ENCODE peak calls at places on chromosomes 1 and 21, in ten cellular contexts. T is prostate gland; G is effector memory CD4-positive, alpha-beta T cell; Z is endodermal cell; P is gastrocnemius medialis; L is left ventricle myocardium inferior; C is spleen; A is cardiac muscle cell; R is hepatocyte; F is A549. U is an unnamed sample.

GRCh38 chr1:75992312-75992711 is 60.1 kb upstream of the ASB17 start:
- DNase-seq in G (no peak), Z (no peak), A (no peak), T (no peak), R (no peak), P (no peak), L (no peak), F (no peak), C (no peak), U (no peak)

GRCh38 chr1:227546598-227547313 is 16.6 kb upstream of the ZNF678 start:
- DNase-seq in A (no peak), Z (no peak), G (no peak), F (no peak), C (peak), L (no peak), T (no peak), P (no peak), R (no peak), U (no peak)

GRCh38 chr21:38968887-38969543 is 163.3 kb downstream of the ETS2 start:
- DNase-seq in T (no peak), F (no peak), L (no peak), A (no peak), P (no peak), C (no peak), R (no peak), Z (no peak), G (no peak), U (no peak)

GRCh38 chr1:207974146-207974545 is 63.2 kb upstream of the CD34 start:
- DNase-seq in C (no peak), P (no peak), R (no peak), F (no peak), A (no peak), L (no peak), T (no peak), G (no peak), Z (no peak), U (no peak)

GRCh38 chr1:214552174-214552608 is 789 bp upstream of the PTPN14 start:
- DNase-seq in C (no peak), A (peak), P (no peak), G (no peak), F (peak), R (peak), Z (peak), L (peak), T (peak), U (peak)

GRCh38 chr1:48027533-48027835 is 30.3 kb upstream of the TRABD2B start:
- DNase-seq in C (no peak), Z (peak), A (no peak), F (no peak), T (no peak), L (no peak), G (no peak), R (no peak), P (no peak), U (no peak)

GRCh38 chr1:180527270-180527669 is 24.9 kb upstream of the ACBD6 start:
- DNase-seq in G (no peak), L (no peak), Z (no peak), F (peak), R (peak), C (no peak), T (no peak), P (no peak), A (peak), U (no peak)

GRCh38 chr1:67752306-67752705 is 67.3 kb downstream of the GADD45A start:
- DNase-seq in L (no peak), P (no peak), C (no peak), T (no peak), F (no peak), R (no peak), A (peak), Z (no peak), G (no peak), U (no peak)

GRCh38 chr1:93723733-93724270 is 42.2 kb upstream of the BCAR3 start:
- DNase-seq in R (no peak), L (no peak), G (no peak), P (no peak), C (no peak), T (no peak), F (no peak), A (no peak), Z (no peak), U (no peak)

GRCh38 chr1:81800741-81801031 is at the start of gene ADGRL2:
- DNase-seq in Z (peak), P (no peak), R (peak), L (no peak), C (no peak), F (no peak), A (no peak), T (peak), G (no peak), U (no peak)

GRCh38 chr1:83113686-83114085 is 885.2 kb downstream of the TTLL7 start:
- DNase-seq in C (no peak), G (no peak), T (no peak), A (no peak), L (no peak), P (no peak), Z (no peak), R (no peak), F (no peak), U (no peak)

GRCh38 chr1:204301171-204301957 is 58.4 kb downstream of the PLEKHA6 start:
- DNase-seq in C (no peak), G (no peak), A (no peak), R (no peak), P (no peak), F (no peak), T (peak), Z (no peak), L (no peak), U (no peak)

GRCh38 chr1:19468397-19468956 is 16.9 kb downstream of the CAPZB start:
- DNase-seq in C (peak), L (no peak), G (peak), P (no peak), A (no peak), T (no peak), Z (no peak), R (peak), F (peak), U (no peak)

GRCh38 chr1:93453911-93454310 is 6.0 kb downstream of the FNBP1L start:
- DNase-seq in Z (no peak), A (no peak), C (no peak), P (no peak), G (no peak), F (no peak), T (no peak), L (no peak), R (no peak), U (no peak)

GRCh38 chr1:14259191-14259757 is 339.2 kb upstream of the KAZN start:
- DNase-seq in R (no peak), T (peak), A (peak), F (no peak), C (no peak), P (peak), L (peak), G (no peak), Z (no peak), U (peak)

GRCh38 chr1:225735252-225736149 is 42.1 kb upstream of the SRP9 start:
- DNase-seq in Z (no peak), A (peak), C (no peak), T (peak), L (peak), P (peak), R (peak), F (peak), G (no peak), U (no peak)

DNA sequence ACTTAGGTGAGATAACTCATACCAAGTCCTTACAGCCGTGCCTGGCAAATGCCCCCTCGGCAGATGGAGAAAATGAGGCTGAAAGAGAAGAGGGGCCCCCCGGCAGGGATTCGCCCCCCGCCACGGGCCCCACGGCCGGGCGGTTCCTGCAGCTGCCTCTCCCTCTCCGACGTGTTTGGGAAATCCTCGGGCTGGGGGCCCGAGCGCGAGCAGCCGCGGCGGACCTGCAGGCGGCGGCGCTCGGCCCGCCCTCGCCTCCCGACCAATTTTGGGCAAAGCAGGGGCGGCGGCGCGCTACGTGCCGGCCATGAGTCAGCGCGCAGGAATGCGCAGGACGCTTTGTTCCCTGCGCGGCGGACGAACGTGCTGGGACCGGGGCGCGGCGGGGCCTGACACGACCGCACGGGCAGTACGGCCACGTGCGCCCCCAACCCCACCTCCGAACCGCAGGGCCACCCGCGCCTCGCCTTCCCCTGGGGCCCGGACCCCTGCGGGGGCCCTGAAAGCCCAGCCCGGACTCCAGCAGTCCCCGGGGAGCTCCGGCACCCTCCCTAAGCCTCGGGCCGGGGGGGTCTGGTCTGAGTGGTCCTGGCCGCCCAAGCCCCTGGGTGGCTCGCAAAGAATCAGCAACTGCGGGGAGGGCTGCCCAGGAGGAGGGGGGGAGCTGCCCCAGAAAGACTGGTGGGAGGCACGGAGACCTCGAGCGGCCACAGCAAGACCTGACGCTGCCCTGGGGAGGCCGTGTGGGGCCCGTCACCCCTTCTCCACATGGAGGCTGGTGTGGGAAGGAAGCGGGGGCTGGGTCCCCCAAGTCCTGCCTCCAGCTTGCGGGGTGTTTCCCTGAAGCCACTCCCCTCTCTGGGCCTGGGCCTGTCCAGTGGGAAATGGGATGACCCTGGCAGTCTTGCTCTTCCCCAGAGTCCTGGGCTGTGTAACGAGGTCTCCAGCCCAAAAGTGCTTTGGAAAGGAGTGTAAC is 11.9 kb upstream of the EDN2 start:
- DNase-seq in F (peak), T (peak), A (peak), L (peak), Z (peak), R (peak), G (no peak), P (peak), C (peak), U (peak)
- H3K27ac ChIP-seq in F (peak), T (peak), A (peak), L (peak), Z (peak), R (peak), G (no peak), P (peak), C (peak), U (peak)

GRCh38 chr21:26115346-26115745 is 55.2 kb downstream of the APP start:
- DNase-seq in F (peak), G (no peak), L (no peak), R (no peak), A (peak), P (no peak), T (no peak), Z (no peak), C (no peak), U (no peak)

GRCh38 chr21:26112979-26113378 is 57.6 kb downstream of the APP start:
- DNase-seq in Z (no peak), P (no peak), F (no peak), T (no peak), R (no peak), G (no peak), A (no peak), C (no peak), L (no peak), U (no peak)

GRCh38 chr21:26115899-26116298 is 54.7 kb downstream of the APP start:
- DNase-seq in Z (no peak), L (no peak), G (no peak), T (no peak), R (no peak), F (peak), C (no peak), P (no peak), A (peak), U (no peak)

GRCh38 chr21:26110703-26111102 is 59.9 kb downstream of the APP start:
- DNase-seq in R (no peak), C (no peak), L (no peak), Z (no peak), A (no peak), T (no peak), G (no peak), F (no peak), P (no peak), U (no peak)

GRCh38 chr21:26112127-26112742 is 58.3 kb downstream of the APP start:
- DNase-seq in A (no peak), P (no peak), T (no peak), C (no peak), G (no peak), Z (no peak), F (no peak), L (no peak), R (no peak), U (no peak)
- H3K27ac ChIP-seq in A (no peak), P (no peak), T (no peak), C (no peak), G (no peak), Z (no peak), F (no peak), L (peak), R (no peak), U (peak)

DNA sequence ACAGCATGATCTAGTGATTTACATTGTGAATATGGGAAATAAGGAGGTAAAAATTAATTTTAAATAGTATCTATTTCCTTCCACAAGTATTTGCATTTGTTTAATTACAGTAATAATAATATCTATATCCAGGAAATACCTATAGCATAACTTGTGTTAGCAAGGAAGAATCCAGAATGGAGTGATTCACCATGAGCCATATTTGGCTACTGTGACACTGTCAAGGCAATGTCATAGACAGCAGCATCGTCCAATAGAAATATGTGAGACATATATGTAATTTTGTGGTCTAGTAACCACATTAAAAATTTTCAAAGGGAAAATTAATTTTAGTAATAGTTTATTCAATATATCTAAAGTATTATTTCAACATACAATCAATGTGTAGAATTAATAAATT is 22.1 kb downstream of the CNST start:
- DNase-seq in L (no peak), F (no peak), A (no peak), Z (no peak), G (no peak), C (no peak), R (no peak), P (no peak), T (no peak), U (no peak)
- H3K27ac ChIP-seq in L (peak), F (no peak), A (no peak), Z (no peak), G (no peak), C (no peak), R (no peak), P (peak), T (no peak), U (no peak)

GRCh38 chr1:28913786-28914227 is 562 bp upstream of the EPB41 start:
- DNase-seq in A (no peak), F (peak), Z (no peak), R (no peak), T (no peak), C (no peak), G (no peak), L (no peak), P (no peak), U (no peak)
- H3K27ac ChIP-seq in A (peak), F (peak), Z (peak), R (peak), T (peak), C (peak), G (peak), L (peak), P (peak), U (no peak)

DNA sequence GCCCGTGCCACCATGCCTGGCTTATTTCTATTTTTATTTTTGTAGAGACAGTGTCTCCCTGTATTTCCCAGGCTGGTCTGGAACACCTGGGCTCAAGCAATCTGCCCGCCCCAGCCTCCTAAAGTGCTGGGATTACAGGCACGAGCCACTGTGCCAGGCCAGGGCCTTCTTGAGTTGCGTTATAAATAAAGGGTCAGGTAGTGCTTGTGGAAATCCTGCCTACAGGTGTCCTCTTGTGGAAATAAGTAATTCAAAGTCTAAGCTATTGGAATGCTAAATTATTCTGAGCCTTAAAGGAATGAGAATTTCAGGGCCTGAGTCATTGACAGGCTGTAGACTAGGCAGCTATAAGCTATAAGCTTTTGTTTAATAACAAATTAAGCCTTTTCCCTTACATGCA is 8.1 kb upstream of the SFT2D2 start:
- DNase-seq in T (no peak), R (no peak), C (no peak), P (no peak), A (no peak), F (no peak), L (no peak), Z (no peak), G (no peak), U (no peak)
- H3K27ac ChIP-seq in T (no peak), R (no peak), C (no peak), P (no peak), A (no peak), F (no peak), L (no peak), Z (no peak), G (no peak), U (no peak)

U was measured in caudate nucleus.